ENCODE peak calls at places on chromosomes 2 and 18, in ten cellular contexts. One of them, this sample, is unnamed.

GRCh38 chr2:174697267-174697666 is 67.0 kb downstream of the CHRNA1 start:
- DNase-seq in heart right ventricle: peak; percentile 57
- DNase-seq in IMR-90: peak; percentile 57
- DNase-seq in ovary: no peak
- DNase-seq in A549: peak; percentile 91
- DNase-seq in mucosa of descending colon: no peak
- DNase-seq in thoracic aorta: no peak
- DNase-seq in pancreas: peak; percentile 16
- DNase-seq in neural progenitor cell: peak; percentile 82
- DNase-seq in cardiac muscle cell: peak; percentile 77
- DNase-seq in this sample: peak; percentile 21

GRCh38 chr18:5542393-5543035 is 1.3 kb downstream of the EPB41L3 start:
- DNase-seq in heart right ventricle: peak; percentile 27
- DNase-seq in neural progenitor cell: peak; percentile 51
- DNase-seq in cardiac muscle cell: peak; percentile 50
- DNase-seq in thoracic aorta: no peak
- DNase-seq in pancreas: no peak
- DNase-seq in ovary: peak; percentile 42
- DNase-seq in A549: no peak
- DNase-seq in IMR-90: peak; percentile 26
- DNase-seq in mucosa of descending colon: peak; percentile 50
- DNase-seq in this sample: no peak

GRCh38 chr18:78977627-78978271 is 1.9 kb upstream of the SALL3 start:
- DNase-seq in mucosa of descending colon: no peak
- DNase-seq in thoracic aorta: no peak
- DNase-seq in cardiac muscle cell: no peak
- DNase-seq in ovary: no peak
- DNase-seq in pancreas: no peak
- DNase-seq in heart right ventricle: no peak
- DNase-seq in A549: no peak
- DNase-seq in IMR-90: no peak
- DNase-seq in neural progenitor cell: peak; percentile 80
- DNase-seq in this sample: no peak

GRCh38 chr2:216880509-216881184 is 20.8 kb upstream of the TNP1 start:
- DNase-seq in mucosa of descending colon: no peak
- DNase-seq in IMR-90: peak; percentile 86
- DNase-seq in thoracic aorta: peak; percentile 21
- DNase-seq in A549: no peak
- DNase-seq in cardiac muscle cell: no peak
- DNase-seq in pancreas: no peak
- DNase-seq in ovary: no peak
- DNase-seq in neural progenitor cell: no peak
- DNase-seq in heart right ventricle: no peak
- DNase-seq in this sample: no peak

GRCh38 chr18:57921708-57922107 is 118.6 kb upstream of the ATP8B1 start:
- DNase-seq in mucosa of descending colon: no peak
- DNase-seq in cardiac muscle cell: no peak
- DNase-seq in ovary: no peak
- DNase-seq in thoracic aorta: no peak
- DNase-seq in pancreas: no peak
- DNase-seq in A549: no peak
- DNase-seq in heart right ventricle: no peak
- DNase-seq in neural progenitor cell: no peak
- DNase-seq in IMR-90: peak; percentile 60
- DNase-seq in this sample: no peak

GRCh38 chr2:23456881-23457760 is 72.1 kb downstream of the KLHL29 start:
- DNase-seq in pancreas: no peak
- DNase-seq in IMR-90: peak; percentile 85
- DNase-seq in mucosa of descending colon: no peak
- DNase-seq in cardiac muscle cell: no peak
- DNase-seq in neural progenitor cell: no peak
- DNase-seq in heart right ventricle: no peak
- DNase-seq in A549: no peak
- DNase-seq in ovary: no peak
- DNase-seq in thoracic aorta: no peak
- DNase-seq in this sample: no peak

GRCh38 chr2:76039505-76039904 is 328.8 kb upstream of the GCFC2 start:
- DNase-seq in ovary: no peak
- DNase-seq in mucosa of descending colon: no peak
- DNase-seq in heart right ventricle: no peak
- DNase-seq in A549: no peak
- DNase-seq in IMR-90: no peak
- DNase-seq in thoracic aorta: no peak
- DNase-seq in cardiac muscle cell: no peak
- DNase-seq in neural progenitor cell: no peak
- DNase-seq in pancreas: no peak
- DNase-seq in this sample: no peak

GRCh38 chr2:216082805-216083204 is 1.1 kb downstream of the TMEM169 start:
- DNase-seq in mucosa of descending colon: no peak
- DNase-seq in pancreas: no peak
- DNase-seq in IMR-90: peak; percentile 9
- DNase-seq in ovary: no peak
- DNase-seq in cardiac muscle cell: peak; percentile 13
- DNase-seq in A549: no peak
- DNase-seq in thoracic aorta: no peak
- DNase-seq in neural progenitor cell: peak; percentile 32
- DNase-seq in heart right ventricle: no peak
- DNase-seq in this sample: no peak

GRCh38 chr2:10218036-10218435 is 84.7 kb upstream of the HPCAL1 start:
- DNase-seq in heart right ventricle: no peak
- DNase-seq in neural progenitor cell: no peak
- DNase-seq in thoracic aorta: no peak
- DNase-seq in ovary: no peak
- DNase-seq in cardiac muscle cell: no peak
- DNase-seq in pancreas: no peak
- DNase-seq in A549: no peak
- DNase-seq in mucosa of descending colon: no peak
- DNase-seq in IMR-90: no peak
- DNase-seq in this sample: no peak

GRCh38 chr2:107402330-107402729 is 424.4 kb upstream of the RGPD4 start:
- DNase-seq in heart right ventricle: no peak
- DNase-seq in cardiac muscle cell: no peak
- DNase-seq in mucosa of descending colon: no peak
- DNase-seq in IMR-90: no peak
- DNase-seq in A549: no peak
- DNase-seq in ovary: no peak
- DNase-seq in neural progenitor cell: no peak
- DNase-seq in pancreas: no peak
- DNase-seq in thoracic aorta: no peak
- DNase-seq in this sample: no peak

GRCh38 chr2:43158259-43158880 is 68.0 kb downstream of the ZFP36L2 start:
- DNase-seq in thoracic aorta: peak; percentile 70
- DNase-seq in heart right ventricle: peak; percentile 58
- DNase-seq in pancreas: peak; percentile 68
- DNase-seq in ovary: peak; percentile 76
- DNase-seq in cardiac muscle cell: no peak
- DNase-seq in IMR-90: peak; percentile 75
- DNase-seq in A549: peak; percentile 79
- DNase-seq in mucosa of descending colon: peak; percentile 91
- DNase-seq in neural progenitor cell: no peak
- DNase-seq in this sample: no peak

GRCh38 chr2:18910843-18911242 is 321.5 kb upstream of the NT5C1B start:
- DNase-seq in cardiac muscle cell: no peak
- DNase-seq in IMR-90: peak; percentile 74
- DNase-seq in neural progenitor cell: no peak
- DNase-seq in A549: no peak
- DNase-seq in pancreas: no peak
- DNase-seq in thoracic aorta: no peak
- DNase-seq in ovary: no peak
- DNase-seq in heart right ventricle: peak; percentile 16
- DNase-seq in mucosa of descending colon: no peak
- DNase-seq in this sample: no peak

GRCh38 chr2:46653539-46653938 is 174.2 kb downstream of the TMEM247 start:
- DNase-seq in neural progenitor cell: no peak
- DNase-seq in mucosa of descending colon: no peak
- DNase-seq in pancreas: no peak
- DNase-seq in cardiac muscle cell: no peak
- DNase-seq in IMR-90: peak; percentile 71
- DNase-seq in A549: no peak
- DNase-seq in thoracic aorta: no peak
- DNase-seq in heart right ventricle: no peak
- DNase-seq in ovary: no peak
- DNase-seq in this sample: no peak

GRCh38 chr2:71417300-71418202 is 35.8 kb upstream of the DYSF start:
- DNase-seq in cardiac muscle cell: peak; percentile 3
- DNase-seq in IMR-90: no peak
- DNase-seq in neural progenitor cell: peak; percentile 14
- DNase-seq in A549: peak; percentile 10
- DNase-seq in thoracic aorta: no peak
- DNase-seq in mucosa of descending colon: no peak
- DNase-seq in heart right ventricle: no peak
- DNase-seq in pancreas: no peak
- DNase-seq in ovary: no peak
- DNase-seq in this sample: no peak

GRCh38 chr2:151946856-151947523 is 118.8 kb upstream of the ARL5A start:
- DNase-seq in cardiac muscle cell: peak; percentile 68
- DNase-seq in pancreas: no peak
- DNase-seq in thoracic aorta: no peak
- DNase-seq in neural progenitor cell: peak; percentile 78
- DNase-seq in A549: peak; percentile 60
- DNase-seq in ovary: no peak
- DNase-seq in heart right ventricle: peak; percentile 48
- DNase-seq in IMR-90: peak; percentile 1
- DNase-seq in mucosa of descending colon: no peak
- DNase-seq in this sample: no peak

GRCh38 chr2:128628206-128628605 is 309.5 kb upstream of the HS6ST1 start:
- DNase-seq in ovary: no peak
- DNase-seq in neural progenitor cell: no peak
- DNase-seq in IMR-90: no peak
- DNase-seq in pancreas: no peak
- DNase-seq in A549: no peak
- DNase-seq in cardiac muscle cell: no peak
- DNase-seq in mucosa of descending colon: peak; percentile 8
- DNase-seq in thoracic aorta: no peak
- DNase-seq in heart right ventricle: no peak
- DNase-seq in this sample: no peak

GRCh38 chr18:64275593-64276309 is 126.9 kb upstream of the LINC00305 start:
- DNase-seq in pancreas: no peak
- DNase-seq in ovary: no peak
- DNase-seq in thoracic aorta: no peak
- DNase-seq in heart right ventricle: no peak
- DNase-seq in cardiac muscle cell: no peak
- DNase-seq in A549: no peak
- DNase-seq in neural progenitor cell: no peak
- DNase-seq in mucosa of descending colon: no peak
- DNase-seq in IMR-90: no peak
- DNase-seq in this sample: no peak
- H3K9me3 ChIP-seq in pancreas: no peaks in the 10 kb centered on the region
- H3K9me3 ChIP-seq in ovary: no peaks in the 10 kb centered on the region
- H3K9me3 ChIP-seq in thoracic aorta: no peaks in the 10 kb centered on the region
- H3K9me3 ChIP-seq in heart right ventricle: no peaks in the 10 kb centered on the region
- H3K9me3 ChIP-seq in cardiac muscle cell: no peaks in the 10 kb centered on the region
- H3K9me3 ChIP-seq in A549: no peaks in the 10 kb centered on the region
- H3K9me3 ChIP-seq in neural progenitor cell: peaks cover 5% of the 10 kb centered on the region
- H3K9me3 ChIP-seq in mucosa of descending colon: no peaks in the 10 kb centered on the region
- H3K9me3 ChIP-seq in IMR-90: peaks cover 20% of the 10 kb centered on the region
- H3K9me3 ChIP-seq in this sample: no peaks in the 10 kb centered on the region

DNA sequence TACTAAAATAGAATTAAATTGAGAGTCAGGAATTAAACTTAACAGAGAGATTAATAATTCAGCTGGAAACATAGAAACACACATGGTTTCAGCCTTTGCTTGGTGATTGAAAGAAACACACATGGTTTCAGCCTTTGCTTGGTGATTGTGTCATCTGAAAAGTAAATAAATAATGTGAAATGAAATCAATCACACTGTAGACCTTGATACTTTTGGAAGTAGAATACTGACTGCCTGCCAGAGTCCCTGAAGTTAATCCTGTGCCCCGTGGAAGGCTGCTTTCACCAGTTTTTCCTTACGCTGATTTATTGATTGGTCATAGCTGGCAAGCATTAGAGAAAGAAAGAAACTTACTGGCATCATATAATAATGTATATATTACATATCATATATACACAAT is 1252.7 kb upstream of the FAM98A start:
- DNase-seq in ovary: no peak
- DNase-seq in heart right ventricle: no peak
- DNase-seq in cardiac muscle cell: no peak
- DNase-seq in neural progenitor cell: no peak
- DNase-seq in IMR-90: no peak
- DNase-seq in thoracic aorta: no peak
- DNase-seq in mucosa of descending colon: no peak
- DNase-seq in pancreas: peak; percentile 26
- DNase-seq in A549: no peak
- DNase-seq in this sample: no peak
- H3K9me3 ChIP-seq in ovary: no peaks in the 10 kb centered on the region
- H3K9me3 ChIP-seq in heart right ventricle: peaks cover 12% of the 10 kb centered on the region
- H3K9me3 ChIP-seq in cardiac muscle cell: no peaks in the 10 kb centered on the region
- H3K9me3 ChIP-seq in neural progenitor cell: peaks cover 7% of the 10 kb centered on the region
- H3K9me3 ChIP-seq in IMR-90: peaks cover 17% of the 10 kb centered on the region
- H3K9me3 ChIP-seq in thoracic aorta: no peaks in the 10 kb centered on the region
- H3K9me3 ChIP-seq in mucosa of descending colon: peaks cover 10% of the 10 kb centered on the region
- H3K9me3 ChIP-seq in pancreas: no peaks in the 10 kb centered on the region
- H3K9me3 ChIP-seq in A549: peaks cover 13% of the 10 kb centered on the region
- H3K9me3 ChIP-seq in this sample: no peaks in the 10 kb centered on the region

DNA sequence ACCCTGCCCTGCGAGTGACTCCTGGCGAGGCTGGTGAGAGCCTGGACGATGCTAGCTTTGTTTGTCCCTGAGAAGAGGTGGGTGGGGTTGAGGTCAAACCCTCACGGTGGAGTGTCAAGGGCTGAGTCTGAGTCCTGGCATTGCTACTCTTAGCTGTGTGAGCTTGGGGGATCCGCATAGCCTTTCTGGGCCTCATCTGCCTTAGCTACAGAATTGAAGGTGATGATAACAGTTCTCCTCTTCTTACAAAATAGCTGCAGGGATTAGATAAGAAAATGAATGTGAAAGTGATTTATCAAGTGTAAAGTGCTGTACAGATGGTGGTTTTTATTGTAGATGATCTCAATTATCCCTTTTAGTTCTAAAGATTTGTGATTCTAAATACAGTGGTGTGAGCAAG is 144.6 kb downstream of the LPIN1 start:
- DNase-seq in mucosa of descending colon: no peak
- DNase-seq in cardiac muscle cell: no peak
- DNase-seq in A549: no peak
- DNase-seq in thoracic aorta: no peak
- DNase-seq in pancreas: no peak
- DNase-seq in IMR-90: no peak
- DNase-seq in neural progenitor cell: no peak
- DNase-seq in heart right ventricle: no peak
- DNase-seq in ovary: no peak
- DNase-seq in this sample: no peak
- H3K9me3 ChIP-seq in mucosa of descending colon: peaks cover 13% of the 10 kb centered on the region
- H3K9me3 ChIP-seq in cardiac muscle cell: no peaks in the 10 kb centered on the region
- H3K9me3 ChIP-seq in A549: peaks cover 7% of the 10 kb centered on the region
- H3K9me3 ChIP-seq in thoracic aorta: peaks cover 3% of the 10 kb centered on the region
- H3K9me3 ChIP-seq in pancreas: no peaks in the 10 kb centered on the region
- H3K9me3 ChIP-seq in IMR-90: peaks cover 7% of the 10 kb centered on the region
- H3K9me3 ChIP-seq in neural progenitor cell: no peaks in the 10 kb centered on the region
- H3K9me3 ChIP-seq in heart right ventricle: peaks cover 24% of the 10 kb centered on the region
- H3K9me3 ChIP-seq in ovary: no peaks in the 10 kb centered on the region
- H3K9me3 ChIP-seq in this sample: peaks cover 5% of the 10 kb centered on the region

DNA sequence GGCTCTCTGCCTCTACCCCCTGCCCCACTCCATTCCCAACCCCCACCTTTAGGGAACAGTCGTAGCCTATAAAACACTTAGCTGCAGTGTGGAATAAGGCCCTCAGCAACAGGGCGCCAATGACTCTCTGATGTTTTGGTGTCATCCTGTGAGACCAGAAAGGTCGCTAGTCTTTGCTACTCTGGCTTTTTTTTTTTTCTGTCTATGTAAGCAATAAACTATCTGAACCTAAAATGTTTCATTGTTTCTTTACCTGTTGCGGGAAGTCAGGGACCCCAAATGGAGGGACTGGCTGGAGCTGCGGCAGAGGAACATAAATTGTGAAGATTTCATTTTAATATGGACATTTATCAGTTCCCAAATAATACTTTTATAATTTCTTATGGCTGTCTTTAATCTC is 154.6 kb downstream of the COPS8 start:
- DNase-seq in thoracic aorta: no peak
- DNase-seq in cardiac muscle cell: no peak
- DNase-seq in ovary: no peak
- DNase-seq in IMR-90: no peak
- DNase-seq in A549: no peak
- DNase-seq in heart right ventricle: no peak
- DNase-seq in pancreas: no peak
- DNase-seq in mucosa of descending colon: no peak
- DNase-seq in neural progenitor cell: no peak
- DNase-seq in this sample: no peak
- H3K9me3 ChIP-seq in thoracic aorta: peaks cover 13% of the 10 kb centered on the region
- H3K9me3 ChIP-seq in cardiac muscle cell: no peaks in the 10 kb centered on the region
- H3K9me3 ChIP-seq in ovary: no peaks in the 10 kb centered on the region
- H3K9me3 ChIP-seq in IMR-90: peaks cover 3% of the 10 kb centered on the region
- H3K9me3 ChIP-seq in A549: no peaks in the 10 kb centered on the region
- H3K9me3 ChIP-seq in heart right ventricle: peaks cover 21% of the 10 kb centered on the region
- H3K9me3 ChIP-seq in pancreas: no peaks in the 10 kb centered on the region
- H3K9me3 ChIP-seq in mucosa of descending colon: peaks cover 15% of the 10 kb centered on the region
- H3K9me3 ChIP-seq in neural progenitor cell: no peaks in the 10 kb centered on the region
- H3K9me3 ChIP-seq in this sample: no peaks in the 10 kb centered on the region

This sample was measured in T-helper 17 cell.